ENCODE peak calls at places on chromosomes 1 and 21, in five cellular contexts. L is H9, I is mesendoderm, X is IMR-90, N is mesenchymal stem cell. V is an unnamed sample.

GRCh38 chr1:67687198-67687545 is 2.2 kb downstream of the GADD45A start:
- DNase-seq in N (no peak), X (no peak), I (no peak), L (no peak), V (no peak)

GRCh38 chr1:23188434-23188884 is 19.8 kb upstream of the LUZP1 start:
- DNase-seq in I (no peak), L (no peak), N (no peak), X (no peak), V (no peak)

GRCh38 chr1:20250346-20250989 is 40.2 kb upstream of the VWA5B1 start:
- DNase-seq in X (peak; percentile 22), N (no peak), I (no peak), L (no peak), V (no peak)

GRCh38 chr1:154186852-154187501 is 4.9 kb downstream of the TPM3 start:
- DNase-seq in N (no peak), L (no peak), I (peak; percentile 14), X (no peak), V (no peak)

GRCh38 chr1:22176258-22176657 is 33.4 kb upstream of the WNT4 start:
- DNase-seq in I (no peak), X (no peak), L (no peak), N (no peak), V (no peak)

GRCh38 chr1:26799479-26800133 is 11.9 kb downstream of the PIGV start:
- DNase-seq in L (no peak), I (peak; percentile 83), X (peak; percentile 81), N (peak; percentile 78), V (no peak)

GRCh38 chr1:244353572-244354091 is 98.1 kb downstream of the ADSS2 start:
- DNase-seq in L (peak; percentile 79), N (peak; percentile 90), X (peak; percentile 97), I (peak; percentile 91), V (no peak)

GRCh38 chr21:21788591-21788990 is 790.4 kb downstream of the NCAM2 start:
- DNase-seq in I (no peak), X (no peak), N (no peak), L (no peak), V (no peak)

GRCh38 chr1:1785666-1786065 is 7.4 kb upstream of the NADK start:
- DNase-seq in I (no peak), X (no peak), N (no peak), L (no peak), V (no peak)

GRCh38 chr1:172482044-172482443 is 38.2 kb upstream of the PIGC start:
- DNase-seq in X (no peak), L (no peak), I (no peak), N (no peak), V (no peak)

GRCh38 chr1:159089184-159089791 is 12.7 kb upstream of the AIM2 start:
- DNase-seq in I (peak; percentile 52), X (no peak), N (no peak), L (no peak), V (no peak)

GRCh38 chr21:38766987-38767722 is 38.6 kb upstream of the ETS2 start:
- DNase-seq in I (no peak), X (no peak), L (no peak), N (peak; percentile 51), V (no peak)

GRCh38 chr21:40016234-40016633 is 149.0 kb downstream of the PCP4 start:
- DNase-seq in N (no peak), L (no peak), I (no peak), X (no peak), V (no peak)

GRCh38 chr21:46017148-46017547 is 35.6 kb downstream of the COL6A1 start:
- DNase-seq in I (no peak), X (no peak), L (no peak), N (no peak), V (no peak)

GRCh38 chr1:218165687-218166088 is 119.4 kb upstream of the RRP15 start:
- DNase-seq in N (no peak), L (no peak), I (no peak), X (no peak), V (peak; percentile 5)

GRCh38 chr1:201270616-201271390 is 12.5 kb upstream of the PKP1 start:
- DNase-seq in X (no peak), I (no peak), L (peak; percentile 8), N (no peak), V (no peak)

GRCh38 chr1:181483561-181484291 is 409 bp downstream of the CACNA1E start:
- DNase-seq in X (no peak), N (no peak), L (peak; percentile 28), I (no peak), V (no peak)

DNA sequence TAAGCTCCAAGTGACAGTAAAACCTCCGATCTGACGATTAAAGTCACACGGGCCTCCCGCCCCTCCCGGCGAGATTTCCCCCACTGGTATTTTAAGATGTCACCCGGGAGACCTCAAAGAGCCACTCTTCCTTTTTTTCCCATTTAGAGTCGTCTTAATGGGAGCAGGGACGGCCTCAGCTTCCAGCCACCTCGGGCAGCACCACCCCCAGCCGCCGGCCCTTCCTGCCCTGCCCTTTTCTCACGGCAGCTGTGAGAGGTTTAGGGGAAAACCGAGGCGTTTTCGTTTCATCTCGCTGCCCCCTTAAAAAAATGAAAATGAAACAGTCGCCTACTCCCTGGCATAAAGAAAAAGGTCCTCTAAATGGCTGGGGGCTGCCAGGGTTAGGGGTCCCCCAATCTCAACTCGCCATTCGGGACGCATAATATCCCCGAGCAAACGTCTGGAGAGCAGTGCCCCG is 1.4 kb downstream of the RUNX3 start:
- DNase-seq in L (no peak), I (peak; percentile 60), N (peak; percentile 38), X (no peak), V (peak; percentile 44)
- H3K18ac ChIP-seq in L (no peak overlapping the region), I (no peak overlapping the region), N (no peak overlapping the region), X (no peak overlapping the region), V (no peak overlapping the region)

DNA sequence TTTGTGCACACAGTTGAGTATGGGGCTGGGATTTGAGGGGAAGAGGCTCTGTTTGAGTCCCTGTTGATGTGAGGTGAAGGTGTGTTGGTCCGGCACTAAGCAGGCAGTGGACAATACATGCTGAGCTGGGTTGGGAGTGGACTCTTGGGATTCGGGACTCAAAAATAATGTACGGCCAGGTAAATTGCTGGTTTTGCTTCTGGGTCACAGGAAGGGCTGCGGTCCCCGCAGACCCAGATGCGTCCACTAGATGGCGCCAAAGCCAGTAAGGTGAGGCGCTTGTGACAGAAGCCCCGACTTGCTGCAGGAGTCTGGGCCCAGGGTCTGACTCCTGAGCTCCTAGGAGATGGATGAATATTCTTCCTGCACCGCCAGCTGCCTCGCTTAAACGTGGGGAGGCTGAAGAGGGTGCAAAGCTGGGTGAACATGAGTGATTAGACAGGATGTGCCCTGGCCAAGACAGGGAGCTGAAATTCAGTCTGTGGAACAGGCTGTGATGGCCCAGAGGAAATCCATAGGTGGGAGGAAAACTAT is 61.4 kb downstream of the ACBD3 start:
- DNase-seq in L (peak; percentile 92), I (peak; percentile 89), N (peak; percentile 72), X (peak; percentile 73), V (peak; percentile 85)
- H3K27ac ChIP-seq in L (no peak overlapping the region), I (no peak overlapping the region), N (no peak overlapping the region), X (no peak overlapping the region), V (no peak overlapping the region)

GRCh38 chr1:208244584-208244916 is 366 bp upstream of the PLXNA2 start:
- DNase-seq in N (no peak), L (no peak), I (no peak), X (no peak), V (no peak)

GRCh38 chr1:208242829-208243521 is 1.2 kb downstream of the PLXNA2 start:
- DNase-seq in L (no peak), I (no peak), X (no peak), N (no peak), V (no peak)

GRCh38 chr1:208243851-208244583 is at the start of gene PLXNA2:
- DNase-seq in N (peak; percentile 75), I (peak; percentile 92), L (peak; percentile 91), X (peak; percentile 52), V (peak; percentile 79)

GRCh38 chr1:208242186-208242585 is 2.0 kb downstream of the PLXNA2 start:
- DNase-seq in N (no peak), I (no peak), X (no peak), L (no peak), V (no peak)

DNA sequence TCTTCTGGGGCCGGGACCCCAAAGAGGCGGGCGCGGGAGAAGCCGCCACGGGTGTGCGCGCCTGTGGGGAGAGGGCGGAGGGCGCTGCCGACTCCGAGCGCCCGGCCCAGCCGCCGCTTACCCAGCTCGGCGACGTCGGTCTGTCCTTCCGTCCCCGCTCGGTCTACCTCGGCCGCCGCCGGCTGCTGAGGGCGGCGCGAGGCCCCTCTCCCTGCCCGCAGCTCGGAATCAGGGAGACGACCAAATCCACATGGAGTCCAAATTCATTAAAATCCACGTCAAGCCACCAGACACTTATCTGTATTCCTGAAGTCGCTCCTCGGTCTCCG is 698 bp downstream of the PLXNA2 start:
- DNase-seq in I (no peak), X (no peak), L (no peak), N (no peak), V (no peak)
- H4K8ac ChIP-seq in I (no peak overlapping the region), X (no peak overlapping the region), L (no peak overlapping the region), N (no peak overlapping the region), V (no peak overlapping the region)

GRCh38 chr1:62325076-62325475 is 5.8 kb upstream of the KANK4 start:
- DNase-seq in L (no peak), X (peak; percentile 7), N (no peak), I (peak; percentile 71), V (no peak)

GRCh38 chr1:62325696-62326095 is 6.5 kb upstream of the KANK4 start:
- DNase-seq in L (no peak), N (no peak), I (no peak), X (no peak), V (no peak)

GRCh38 chr1:62333431-62333830 is 14.2 kb upstream of the KANK4 start:
- DNase-seq in I (no peak), X (no peak), L (no peak), N (no peak), V (no peak)

GRCh38 chr1:62327360-62328051 is 8.3 kb upstream of the KANK4 start:
- DNase-seq in N (no peak), I (peak; percentile 31), X (no peak), L (peak; percentile 81), V (no peak)
- H3K18ac ChIP-seq in N (no peak overlapping the region), I (no peak overlapping the region), X (no peak overlapping the region), L (no peak overlapping the region), V (peak overlapping the region; percentile 28)

DNA sequence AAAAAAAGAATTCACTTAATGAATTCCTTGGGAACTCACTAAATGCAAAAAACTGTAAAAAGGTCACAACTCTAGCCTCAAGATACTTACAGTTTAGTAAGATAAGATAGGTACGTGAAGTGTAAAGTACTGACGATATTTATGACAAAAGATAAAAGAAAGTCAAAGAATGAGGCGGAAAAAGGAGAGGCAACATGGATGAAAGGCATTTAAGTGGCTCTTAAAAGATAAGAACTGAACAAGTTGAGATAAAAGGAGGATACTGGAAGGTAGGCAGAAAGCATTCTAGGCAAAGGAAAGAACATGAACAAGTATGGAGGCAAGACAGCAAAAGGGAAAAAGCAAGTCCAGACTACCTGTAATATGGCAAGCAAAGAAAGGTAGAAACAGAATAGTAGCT is 16.9 kb downstream of the RNF19B start:
- DNase-seq in N (no peak), X (no peak), I (peak; percentile 62), L (no peak), V (no peak)
- H3K27ac ChIP-seq in N (no peak overlapping the region), X (no peak overlapping the region), I (no peak overlapping the region), L (no peak overlapping the region), V (no peak overlapping the region)

DNA sequence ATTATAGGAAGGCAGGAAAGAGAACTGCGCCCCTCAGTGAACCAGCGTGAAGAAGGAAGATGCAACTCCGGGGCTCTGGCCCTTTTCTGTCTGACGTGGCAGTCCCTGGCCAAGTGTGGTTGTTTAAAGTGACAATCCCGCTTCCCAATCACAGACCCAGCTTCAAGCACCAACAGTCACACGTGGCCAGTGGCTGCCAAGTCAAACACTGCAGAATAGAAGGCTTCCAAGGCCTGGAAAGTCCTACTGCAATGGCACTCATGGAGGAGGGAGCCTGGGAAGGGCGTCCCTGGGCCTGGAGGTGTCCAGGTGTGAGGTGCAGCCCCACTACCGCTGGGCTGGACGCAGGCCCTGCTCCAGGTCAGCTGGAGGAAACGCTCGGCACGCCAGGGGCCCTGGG is 143.8 kb downstream of the CASZ1 start:
- DNase-seq in I (no peak), N (no peak), X (no peak), L (no peak), V (no peak)
- H4K8ac ChIP-seq in I (no peak overlapping the region), N (no peak overlapping the region), X (no peak overlapping the region), L (no peak overlapping the region), V (no peak overlapping the region)